ENCODE peak calls at places on chromosomes 6 and 20, in four cellular contexts. J is HCT116, S is transverse colon, O is stomach. B is an unnamed sample.
A peak's percentile ranks its signal among the peaks of the same experiment; 100 is the strongest.

GRCh38 chr6:12150812-12151432 is 138.8 kb downstream of the HIVEP1 start:
- DNase-seq in S (peak; percentile 43), J (peak; percentile 19), O (no peak), B (peak; percentile 18)

GRCh38 chr6:166619912-166620311 is 7.1 kb downstream of the RPS6KA2 start:
- DNase-seq in S (no peak), O (peak; percentile 38), J (no peak), B (no peak)

GRCh38 chr6:16243055-16243454 is 4.7 kb downstream of the GMPR start:
- DNase-seq in S (no peak), O (peak; percentile 41), J (no peak), B (no peak)

GRCh38 chr20:38590682-38591483 is 9.9 kb downstream of the ADIG start:
- DNase-seq in J (no peak), O (no peak), S (no peak), B (no peak)

GRCh38 chr6:28104392-28105250 is 19.8 kb upstream of the ZSCAN16 start:
- DNase-seq in O (peak; percentile 86), J (peak; percentile 45), S (peak; percentile 88), B (peak; percentile 91)

GRCh38 chr6:161748535-161749386 is 474.9 kb upstream of the AGPAT4 start:
- DNase-seq in J (peak; percentile 33), S (peak; percentile 14), O (peak; percentile 51), B (peak; percentile 50)

GRCh38 chr20:19564261-19564660 is 193.8 kb upstream of the RIN2 start:
- DNase-seq in S (no peak), J (no peak), O (no peak), B (no peak)

GRCh38 chr6:73631849-73632248 is 21.9 kb downstream of the SLC17A5 start:
- DNase-seq in S (no peak), O (no peak), J (no peak), B (no peak)

GRCh38 chr20:19735446-19735845 is 22.6 kb upstream of the RIN2 start:
- DNase-seq in J (peak; percentile 19), O (peak; percentile 73), S (peak; percentile 72), B (no peak)

GRCh38 chr20:45611054-45611453 is 18.5 kb upstream of the WFDC10A start:
- DNase-seq in J (peak; percentile 39), O (no peak), S (no peak), B (no peak)

GRCh38 chr6:11969092-11969491 is 43.0 kb upstream of the HIVEP1 start:
- DNase-seq in J (no peak), S (no peak), O (no peak), B (no peak)

GRCh38 chr6:14072084-14072483 is 45.5 kb upstream of the CD83 start:
- DNase-seq in S (no peak), O (no peak), J (no peak), B (no peak)

GRCh38 chr6:35073766-35074471 is 67.2 kb downstream of the TCP11 start:
- DNase-seq in J (no peak), S (no peak), O (no peak), B (no peak)

GRCh38 chr6:137919837-137920304 is 52.8 kb downstream of the TNFAIP3 start:
- DNase-seq in O (no peak), J (no peak), S (no peak), B (no peak)
- TF ChIP-seq POLR2A in O (no peak), J (no peak), S (no peak), B (no peak)

GRCh38 chr20:49713779-49714712 is at the start of gene B4GALT5:
- DNase-seq in S (peak; percentile 71), J (peak; percentile 80), O (peak; percentile 73), B (peak; percentile 84)
- TF ChIP-seq POLR2A in S (no peak), J (peak; percentile 56), O (no peak), B (no peak)

DNA sequence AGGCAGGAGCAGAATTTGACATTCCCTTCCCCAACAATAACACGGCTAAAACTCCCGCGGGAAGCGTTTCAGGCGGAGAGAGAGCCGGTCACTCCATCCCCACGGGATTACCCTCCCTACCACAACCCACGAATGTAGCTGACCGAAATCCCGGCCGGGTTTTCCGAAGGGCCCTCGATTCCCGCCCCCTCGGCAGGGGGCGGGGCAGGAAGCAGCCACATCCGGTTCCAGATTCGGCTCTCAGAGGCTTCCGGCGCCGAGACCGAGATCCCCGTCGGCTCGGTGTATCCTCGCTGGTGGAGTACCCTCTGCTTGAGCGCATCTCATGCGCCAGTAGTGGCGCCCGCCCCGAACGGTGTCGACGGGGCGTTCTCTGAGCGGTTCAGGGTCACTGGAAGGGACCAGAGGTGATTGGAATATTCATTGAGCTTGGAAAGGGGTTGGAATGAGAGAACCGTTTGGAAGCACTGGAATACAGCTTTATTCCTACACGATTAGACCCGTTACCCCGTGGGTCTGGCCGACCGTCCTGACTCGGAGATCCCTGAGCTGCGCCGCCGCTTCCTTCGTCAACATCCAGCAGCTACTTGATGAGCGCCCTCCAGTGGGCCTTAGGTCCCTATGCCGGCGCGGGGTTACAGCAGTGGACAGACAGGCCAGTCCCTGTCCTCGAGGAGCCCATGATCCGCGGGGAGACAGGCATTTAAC is 649 bp upstream of the RGL2 start:
- DNase-seq in O (peak; percentile 91), J (peak; percentile 80), S (peak; percentile 95), B (peak; percentile 92)
- TF ChIP-seq POLR2A in O (peak; percentile 55), J (peak; percentile 80), S (peak; percentile 84), B (peak; percentile 97)

DNA sequence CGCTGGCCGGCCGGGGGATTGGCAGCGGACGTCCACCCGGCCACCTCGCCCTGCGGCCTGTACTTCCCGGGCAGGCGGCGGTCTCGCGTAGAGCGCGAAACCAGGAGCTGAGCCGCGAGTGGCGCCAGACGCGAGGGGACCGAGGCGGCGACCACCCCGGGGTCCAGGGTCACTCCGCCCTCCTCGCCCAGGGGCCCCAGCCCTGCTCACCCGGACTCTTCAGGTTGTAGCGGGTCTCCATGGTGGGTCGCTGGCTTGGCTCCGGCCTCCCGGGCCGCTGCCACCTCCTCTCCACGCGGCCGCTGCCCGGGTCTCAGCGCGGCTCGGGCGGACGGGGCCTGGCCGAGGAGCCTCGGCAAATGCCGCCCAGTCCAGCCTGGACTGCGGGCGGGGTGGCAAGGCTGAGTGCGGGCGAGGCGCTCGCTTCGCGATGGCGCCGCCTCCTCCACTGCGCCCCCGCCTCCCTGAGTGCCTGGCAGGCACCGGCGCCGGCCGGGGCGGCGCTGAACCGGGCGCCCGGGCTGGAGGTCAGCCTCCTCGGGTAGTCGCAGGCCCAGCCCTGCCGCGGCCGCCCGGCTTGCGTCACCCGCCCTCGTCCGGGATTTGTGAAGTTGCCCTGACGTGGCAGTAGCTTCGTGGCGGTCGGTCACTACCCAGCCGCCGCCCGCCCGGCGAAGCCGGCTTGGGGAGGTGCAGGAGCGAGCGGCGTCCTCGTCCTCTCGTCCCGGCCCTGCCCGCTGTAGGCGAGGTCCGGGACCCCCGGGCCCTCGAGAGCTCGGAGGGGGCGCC is at the start of gene UBE2J1:
- DNase-seq in J (peak; percentile 57), S (peak; percentile 96), O (peak; percentile 96), B (peak; percentile 95)
- TF ChIP-seq POLR2A in J (peak; percentile 64), S (peak; percentile 96), O (peak; percentile 61), B (peak; percentile 95)

DNA sequence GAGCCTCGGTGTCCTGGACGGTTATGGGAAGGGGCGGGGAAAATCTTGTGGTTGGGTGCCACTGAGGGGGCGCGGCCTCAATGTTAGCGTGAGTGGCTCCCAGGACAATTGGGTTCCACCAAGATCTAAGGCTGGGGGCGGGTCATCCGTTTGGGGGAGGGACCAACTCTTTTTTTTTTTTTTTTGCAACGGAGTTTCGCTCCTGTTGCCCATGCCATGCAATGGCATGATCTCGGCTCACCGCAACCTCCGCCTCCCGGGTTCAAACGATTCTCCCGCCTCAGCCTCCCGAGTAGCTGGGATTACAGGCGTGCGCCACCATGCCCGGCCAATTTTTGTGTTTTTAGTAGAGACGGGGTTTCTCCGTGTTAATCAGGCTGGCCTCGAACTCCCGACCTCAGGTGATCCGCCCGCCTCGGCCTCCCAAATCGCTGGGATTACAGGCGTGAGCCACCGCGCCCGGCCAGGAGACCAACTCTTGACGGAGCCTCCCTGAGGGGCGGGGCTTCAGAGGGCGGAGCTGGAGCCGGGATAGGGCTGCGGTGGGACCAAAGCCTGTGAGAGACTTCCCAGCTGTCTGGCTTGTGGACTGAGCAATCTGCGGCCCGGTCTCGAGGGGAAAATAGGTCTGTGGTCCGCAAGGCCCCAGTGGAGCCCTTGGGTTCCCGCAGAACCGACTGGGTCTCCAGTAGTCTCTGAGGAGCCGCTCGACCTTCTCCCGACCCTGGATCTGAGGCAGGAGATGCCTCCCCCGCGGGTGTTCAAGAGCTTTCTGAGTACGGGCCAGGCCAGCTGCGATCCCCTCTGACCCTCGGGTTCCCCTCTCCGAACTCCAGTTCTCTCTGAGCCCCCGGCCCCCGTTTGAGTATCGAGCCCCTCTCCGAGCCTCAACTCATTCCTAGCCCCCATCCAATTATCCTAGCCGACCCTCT is 1.1 kb downstream of the SPAG4 start:
- DNase-seq in J (peak; percentile 99), S (peak; percentile 93), O (peak; percentile 91), B (peak; percentile 75)
- TF ChIP-seq POLR2A in J (no peak), S (peak; percentile 41), O (no peak), B (no peak)

GRCh38 chr20:22619806-22620205 is 35.4 kb upstream of the FOXA2 start:
- DNase-seq in J (no peak), O (no peak), S (no peak), B (no peak)
- TF ChIP-seq POLR2A in J (no peak), O (no peak), S (no peak), B (no peak)

GRCh38 chr6:43291708-43292107 is 6.4 kb upstream of the SLC22A7 start:
- DNase-seq in J (no peak), S (no peak), O (no peak), B (no peak)

GRCh38 chr6:43292763-43293318 is 5.2 kb upstream of the SLC22A7 start:
- DNase-seq in J (no peak), S (no peak), O (no peak), B (no peak)

GRCh38 chr6:43292341-43292740 is 5.7 kb upstream of the SLC22A7 start:
- DNase-seq in O (no peak), S (no peak), J (no peak), B (no peak)

GRCh38 chr6:43294536-43294935 is 3.5 kb upstream of the SLC22A7 start:
- DNase-seq in O (no peak), S (no peak), J (no peak), B (no peak)

DNA sequence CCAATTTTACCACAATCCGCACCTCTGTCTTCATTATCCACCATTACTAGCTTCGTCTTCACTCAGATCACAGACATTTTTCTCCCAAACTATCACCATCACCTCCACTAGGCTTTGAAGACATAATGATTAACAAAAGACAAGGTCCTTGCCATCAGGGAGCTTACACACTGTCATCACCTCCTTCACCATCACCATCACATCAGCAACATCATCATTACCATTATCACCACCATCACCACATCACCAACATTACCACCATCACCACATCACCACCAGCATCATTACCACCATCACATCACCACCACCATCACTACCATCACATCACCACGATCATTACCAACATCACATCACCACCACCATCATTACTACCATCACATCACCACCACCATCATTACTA is 4.4 kb upstream of the SLC22A7 start:
- DNase-seq in S (no peak), J (no peak), O (no peak), B (no peak)
- TF ChIP-seq POLR2A in S (no peak), J (no peak), O (no peak), B (no peak)